ENCODE peak calls at places on chromosomes 3 and 15, in six cellular contexts. H is coronary artery, N is HFF-Myc, L is lower lobe of right lung, U is tibial artery, Y is IMR-90. R is an unnamed sample.

GRCh38 chr3:194396897-194397756 is 1.9 kb downstream of the GP5 start:
- DNase-seq in L (no peak), N (no peak), H (no peak), U (peak), Y (no peak), R (peak)

GRCh38 chr3:42489116-42489936 is 13.1 kb upstream of the VIPR1 start:
- DNase-seq in U (no peak), L (no peak), H (peak), Y (no peak), N (no peak), R (no peak)

GRCh38 chr3:62015111-62015510 is 358.2 kb downstream of the FEZF2 start:
- DNase-seq in N (no peak), U (no peak), L (no peak), Y (no peak), H (no peak), R (no peak)

GRCh38 chr3:36060950-36061349 is 319.4 kb upstream of the STAC start:
- DNase-seq in L (no peak), Y (no peak), H (no peak), N (no peak), U (no peak), R (peak)

GRCh38 chr3:42010530-42010929 is 48.6 kb upstream of the ULK4 start:
- DNase-seq in L (no peak), U (no peak), N (no peak), H (no peak), Y (no peak), R (no peak)

GRCh38 chr15:43209059-43209824 is 11.6 kb downstream of the EPB42 start:
- DNase-seq in U (no peak), Y (no peak), L (no peak), H (peak), N (no peak), R (peak)

GRCh38 chr15:68808091-68808490 is 12.6 kb downstream of the ANP32A start:
- DNase-seq in U (no peak), H (peak), Y (no peak), L (no peak), N (no peak), R (no peak)

GRCh38 chr15:44738340-44738984 is 2.1 kb downstream of the TRIM69 start:
- DNase-seq in H (no peak), U (no peak), N (no peak), Y (peak), L (no peak), R (peak)

GRCh38 chr15:42275780-42276395 is 2.7 kb upstream of the TMEM87A start:
- DNase-seq in H (no peak), U (no peak), N (no peak), Y (no peak), L (no peak), R (no peak)

GRCh38 chr15:72033711-72034110 is 84.2 kb downstream of the MYO9A start:
- DNase-seq in U (no peak), N (no peak), Y (peak), H (no peak), L (no peak), R (peak)

GRCh38 chr3:194676471-194676870 is 4.5 kb upstream of the LSG1 start:
- DNase-seq in U (no peak), Y (no peak), L (no peak), N (no peak), H (peak), R (no peak)

GRCh38 chr3:18354706-18355105 is 70.4 kb downstream of the SATB1 start:
- DNase-seq in L (no peak), N (no peak), U (no peak), Y (no peak), H (no peak), R (no peak)

GRCh38 chr15:31974855-31975421 is 55.4 kb upstream of the CHRNA7 start:
- DNase-seq in H (no peak), Y (peak), U (no peak), L (no peak), N (no peak), R (no peak)

GRCh38 chr3:14138109-14138877 is 13.4 kb downstream of the TMEM43 start:
- DNase-seq in Y (no peak), L (no peak), N (no peak), H (no peak), U (no peak), R (no peak)

GRCh38 chr3:89061257-89061656 is 46.2 kb upstream of the EPHA3 start:
- DNase-seq in N (no peak), Y (no peak), L (no peak), H (no peak), U (no peak), R (no peak)

GRCh38 chr3:89059201-89059600 is 48.2 kb upstream of the EPHA3 start:
- DNase-seq in H (no peak), N (no peak), U (peak), Y (no peak), L (peak), R (peak)
- H3K4me3 ChIP-seq in H (no peak), N (no peak), U (no peak), Y (no peak), L (no peak), R (no peak)

DNA sequence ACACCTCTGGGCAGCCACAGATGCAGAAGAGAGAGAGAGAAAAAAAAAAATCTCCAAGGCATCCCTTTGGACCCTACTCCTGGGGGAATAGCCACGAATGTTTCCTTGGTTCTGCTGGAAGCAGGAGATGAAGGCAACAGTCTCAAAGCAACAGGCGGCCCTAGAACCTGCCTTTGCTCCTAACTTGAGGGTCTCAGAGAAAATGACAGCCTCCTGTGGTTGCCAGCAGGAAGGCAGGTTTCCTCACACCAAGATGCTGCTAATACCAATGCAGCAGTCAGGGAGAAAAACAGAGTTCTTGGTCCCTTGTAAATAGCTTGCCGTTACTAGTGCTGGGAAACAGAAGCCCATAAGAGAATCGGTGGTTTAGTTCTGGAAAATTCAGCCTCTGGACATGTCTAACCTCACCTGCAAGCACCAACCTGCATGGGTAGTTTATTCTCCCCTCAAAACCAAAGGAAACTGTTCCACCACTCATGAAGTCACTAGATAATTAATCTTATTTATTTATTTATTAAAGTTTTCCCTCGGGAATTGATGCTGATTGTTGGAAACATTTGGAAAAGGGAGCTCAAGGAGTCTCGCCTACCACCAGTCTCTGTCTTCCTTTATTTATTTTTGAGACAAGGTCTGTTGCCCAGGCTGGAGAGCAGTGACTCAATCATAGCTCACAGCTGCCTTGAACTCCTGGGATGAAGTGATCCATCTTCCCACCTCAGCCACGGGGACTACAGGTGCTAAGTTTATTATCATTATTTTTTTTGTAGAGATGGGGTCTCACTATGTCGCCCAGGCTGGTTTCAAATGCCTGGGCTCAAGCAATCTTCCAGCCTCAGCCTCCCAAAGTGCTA is 872 bp upstream of the FRMD4B start:
- DNase-seq in Y (no peak), N (no peak), U (no peak), L (no peak), H (no peak), R (peak)
- TF ChIP-seq CTCF in Y (no peak), N (no peak), U (no peak), L (no peak), H (no peak), R (no peak)

GRCh38 chr15:101615986-101616848 is 36.0 kb downstream of the TM2D3 start:
- DNase-seq in H (no peak), U (no peak), Y (peak), L (no peak), N (peak), R (peak)
- H3K4me3 ChIP-seq in H (peak), U (peak), Y (no peak), L (peak), N (no peak), R (no peak)

DNA sequence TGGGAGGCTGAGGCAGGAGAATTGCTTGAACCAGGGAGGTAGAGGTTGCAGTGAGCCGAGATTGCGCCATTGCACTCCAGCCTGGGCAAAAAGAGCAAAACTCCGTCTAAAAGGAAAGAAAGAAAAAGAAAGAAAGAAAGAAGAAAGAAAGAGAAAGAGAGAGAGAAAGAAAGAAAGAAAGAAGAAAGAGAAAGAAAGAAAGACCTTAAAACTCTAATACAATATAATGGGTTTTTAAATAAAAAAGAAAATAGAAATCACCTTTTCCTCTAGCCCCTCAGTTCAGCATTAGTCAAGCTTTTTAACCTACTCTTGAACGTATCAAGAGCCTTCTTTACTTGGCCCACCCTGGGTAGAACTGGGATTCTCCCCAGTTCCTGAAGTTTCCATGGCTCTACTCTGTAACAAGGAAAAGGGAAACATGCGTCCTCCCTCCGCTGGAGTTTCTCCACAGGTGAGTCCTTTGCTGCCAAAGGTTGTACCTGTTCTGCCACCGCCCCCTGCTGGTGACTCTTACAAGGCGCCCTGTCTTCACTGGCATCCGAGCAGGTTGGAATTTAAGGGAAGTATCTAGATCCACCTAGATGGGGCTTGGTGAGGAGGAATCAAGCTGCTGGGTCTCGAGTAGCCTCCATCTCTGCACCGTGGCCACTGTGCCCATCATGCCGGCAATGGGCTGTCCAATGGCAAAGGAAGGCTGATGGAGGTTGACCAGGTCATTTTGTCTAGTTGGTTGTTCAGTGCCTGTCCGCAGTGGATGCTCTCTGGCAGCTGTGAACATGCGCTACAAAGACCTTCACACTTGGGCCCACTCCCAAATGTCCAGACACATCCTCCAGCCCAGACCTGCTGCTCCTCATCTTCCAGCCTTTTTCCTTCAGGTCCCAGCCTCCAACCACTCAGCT is 20.6 kb upstream of the EPHB3 start:
- DNase-seq in L (peak), Y (peak), H (peak), U (no peak), N (no peak), R (peak)
- TF ChIP-seq CTCF in L (peak), Y (peak), H (peak), U (peak), N (peak), R (peak)

DNA sequence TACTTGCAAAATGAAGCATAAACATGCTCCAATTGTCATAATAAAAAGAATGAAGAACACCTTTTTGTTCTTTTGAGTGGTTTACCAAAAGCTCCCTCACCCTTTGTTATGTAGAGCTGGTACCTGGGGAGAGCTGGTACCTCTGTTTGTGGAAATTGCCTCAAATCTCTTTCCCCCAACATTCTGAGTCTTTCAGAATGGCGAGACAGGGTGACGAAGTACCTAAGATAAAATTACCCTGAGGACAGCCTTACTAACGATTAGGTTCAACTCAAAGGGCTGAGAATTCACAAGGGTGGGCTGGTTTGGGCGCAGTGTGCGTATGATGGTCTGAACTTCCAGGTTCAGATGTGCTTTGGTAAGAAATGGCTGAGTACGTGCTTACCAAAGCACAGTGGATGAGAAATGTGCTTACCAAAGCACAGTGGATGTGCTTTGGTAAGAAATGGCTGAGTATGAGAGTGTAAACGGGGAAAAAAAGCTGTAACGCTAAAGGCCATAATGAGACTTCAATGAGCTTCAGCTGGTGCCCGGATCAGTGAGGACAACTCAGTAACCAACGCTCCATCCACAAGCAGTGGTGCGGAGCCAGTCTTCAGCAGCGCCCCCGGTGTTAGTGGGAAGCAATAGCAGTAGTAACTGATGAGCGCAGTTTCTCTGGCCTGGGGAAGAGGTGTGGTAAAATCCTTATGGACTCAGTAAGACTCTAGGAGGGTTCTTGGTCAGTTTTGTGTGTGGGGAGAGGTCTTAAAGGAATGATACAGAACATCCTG is 72.3 kb upstream of the LRIG1 start:
- DNase-seq in U (no peak), N (no peak), H (no peak), L (no peak), Y (no peak), R (no peak)
- H3K4me3 ChIP-seq in U (no peak), N (no peak), H (no peak), L (no peak), Y (no peak), R (no peak)

R was measured in epithelial cell of esophagus.